ENCODE peak calls at places on chromosome 3, in ten cellular contexts. U is colonic mucosa; Q is fibroblast of pulmonary artery; T is Caco-2; B is HFF-Myc; D is sigmoid colon; N is CD8-positive, alpha-beta T cell; H is GM13977; Z is heart right ventricle; W is A549. P is an unnamed sample.

GRCh38 chr3:17678116-17678741 is 64.2 kb downstream of the TBC1D5 start:
- DNase-seq in W (no peak), Q (peak; percentile 48), T (no peak), N (no peak), B (no peak), H (no peak), D (no peak), U (no peak), Z (no peak), P (no peak)

GRCh38 chr3:119497824-119498187 is 541 bp upstream of the TIMMDC1 start:
- DNase-seq in Z (peak; percentile 16), N (no peak), B (no peak), W (peak; percentile 22), U (peak; percentile 60), T (peak; percentile 31), Q (peak; percentile 13), H (no peak), D (no peak), P (no peak)

GRCh38 chr3:123344941-123345594 is 103.8 kb downstream of the ADCY5 start:
- DNase-seq in B (no peak), W (no peak), N (no peak), Z (no peak), D (peak; percentile 49), T (no peak), H (no peak), U (no peak), Q (no peak), P (peak; percentile 6)

GRCh38 chr3:127711021-127711420 is 38.3 kb downstream of the ABTB1 start:
- DNase-seq in Z (no peak), W (no peak), T (peak; percentile 12), Q (no peak), B (no peak), N (no peak), D (peak; percentile 47), U (no peak), H (no peak), P (peak; percentile 30)

GRCh38 chr3:161914703-161915102 is 418.1 kb downstream of the OTOL1 start:
- DNase-seq in N (no peak), D (peak; percentile 69), H (no peak), T (peak; percentile 50), Q (peak; percentile 77), U (peak; percentile 19), B (peak; percentile 42), Z (peak; percentile 15), W (no peak), P (no peak)

GRCh38 chr3:53083496-53083895 is 37.6 kb upstream of the SFMBT1 start:
- DNase-seq in B (peak; percentile 69), D (peak; percentile 73), Z (peak; percentile 65), U (no peak), H (no peak), Q (peak; percentile 57), W (no peak), N (no peak), T (no peak), P (no peak)

GRCh38 chr3:149134560-149134959 is 5.1 kb downstream of the HPS3 start:
- DNase-seq in B (no peak), Q (peak; percentile 20), Z (no peak), W (no peak), T (no peak), H (no peak), U (no peak), D (no peak), N (no peak), P (no peak)

GRCh38 chr3:43180027-43180426 is 74.1 kb upstream of the POMGNT2 start:
- DNase-seq in N (peak; percentile 27), H (peak; percentile 19), B (peak; percentile 77), T (no peak), Q (peak; percentile 94), D (no peak), W (no peak), Z (peak; percentile 32), U (peak; percentile 61), P (peak; percentile 71)

GRCh38 chr3:34361921-34362320 is 563.5 kb downstream of the PDCD6IP start:
- DNase-seq in N (no peak), H (peak; percentile 28), W (no peak), D (no peak), U (no peak), B (no peak), Z (no peak), T (no peak), Q (no peak), P (peak; percentile 73)

GRCh38 chr3:59374812-59375211 is 325.0 kb upstream of the CFAP20DC start:
- DNase-seq in N (no peak), T (no peak), H (peak; percentile 48), U (no peak), D (no peak), Q (no peak), Z (no peak), W (no peak), B (no peak), P (no peak)

GRCh38 chr3:140972833-140973232 is 31.2 kb downstream of the SLC25A36 start:
- DNase-seq in Q (peak; percentile 35), W (no peak), H (peak; percentile 6), T (no peak), U (no peak), Z (no peak), N (no peak), D (no peak), B (no peak), P (no peak)
- TF ChIP-seq CTCF in Q (peak; percentile 44), W (peak; percentile 47), H (peak; percentile 22), T (peak; percentile 36), U (no peak), Z (no peak), N (peak; percentile 22), D (no peak), B (no peak), P (peak; percentile 37)

GRCh38 chr3:185989511-185989910 is 51.7 kb upstream of the TRA2B start:
- DNase-seq in T (no peak), D (no peak), H (no peak), N (no peak), U (no peak), W (no peak), Z (no peak), B (no peak), Q (no peak), P (no peak)

GRCh38 chr3:185986201-185986600 is 48.4 kb upstream of the TRA2B start:
- DNase-seq in H (no peak), N (no peak), B (no peak), U (no peak), T (no peak), D (no peak), Z (no peak), W (peak; percentile 44), Q (no peak), P (no peak)

GRCh38 chr3:185988080-185988815 is 50.4 kb upstream of the TRA2B start:
- DNase-seq in Q (no peak), U (no peak), H (no peak), W (no peak), N (no peak), D (no peak), Z (no peak), B (no peak), T (no peak), P (no peak)

GRCh38 chr3:185992801-185993467 is 55.1 kb upstream of the TRA2B start:
- DNase-seq in H (no peak), D (no peak), N (no peak), Z (no peak), B (no peak), U (no peak), W (no peak), Q (no peak), T (no peak), P (no peak)

DNA sequence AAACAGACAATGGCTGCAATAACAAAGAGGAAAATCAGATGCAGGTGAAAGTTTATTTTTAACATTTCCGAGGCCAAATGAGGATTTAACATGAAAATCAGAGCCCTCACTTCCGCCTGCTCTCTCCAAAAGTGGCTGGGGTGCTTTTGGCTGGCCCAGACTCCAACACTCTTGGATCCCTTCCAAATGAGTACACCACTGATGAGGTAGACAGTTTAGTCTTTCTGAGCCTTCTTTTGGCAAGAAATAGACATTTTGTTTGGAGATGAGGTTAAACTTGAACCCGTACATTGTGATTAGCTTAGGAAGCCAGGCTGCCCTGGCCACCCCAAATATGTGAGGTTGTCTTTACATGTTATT is 51.0 kb upstream of the TRA2B start:
- DNase-seq in H (no peak), Z (no peak), D (no peak), B (no peak), W (no peak), U (no peak), Q (no peak), N (no peak), T (no peak), P (no peak)
- TF ChIP-seq CTCF in H (no peak), Z (no peak), D (no peak), B (no peak), W (no peak), U (no peak), Q (no peak), N (no peak), T (no peak), P (no peak)

DNA sequence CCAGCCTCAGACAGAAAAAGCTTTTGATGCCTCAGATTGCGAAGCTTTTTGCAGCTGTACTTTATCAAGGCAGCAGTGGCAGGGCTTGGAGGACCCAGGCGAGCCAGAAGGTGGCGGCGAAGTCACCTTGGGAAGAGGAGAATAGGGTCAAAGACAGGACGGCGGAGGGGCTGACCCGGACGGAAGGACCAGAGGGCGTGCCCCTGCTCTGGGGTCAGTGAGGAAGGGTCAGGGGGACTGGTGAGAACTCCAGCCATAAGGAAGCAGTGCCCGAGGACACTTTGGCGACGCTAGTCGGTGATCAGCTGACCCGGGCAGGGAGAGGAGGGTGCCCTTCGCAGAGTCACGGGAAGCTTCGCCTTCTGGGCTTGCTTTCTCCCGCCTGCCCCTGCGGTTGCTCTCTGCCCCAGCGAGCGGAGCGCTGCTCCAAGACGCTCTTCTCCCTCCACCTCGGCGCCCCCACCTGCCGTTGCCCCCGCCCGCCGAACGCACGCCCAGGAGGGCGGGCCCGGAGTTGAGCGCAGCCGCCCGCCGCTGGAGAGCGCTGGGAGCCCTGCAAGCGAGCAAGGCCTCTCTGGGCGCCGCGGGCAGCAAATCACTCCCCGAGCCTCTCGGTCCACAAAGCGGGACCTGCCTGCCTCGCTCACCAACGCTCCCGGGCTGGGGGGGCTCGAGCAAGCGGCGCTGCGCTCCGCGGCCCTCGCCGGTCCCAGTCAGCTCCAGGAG is 1.4 kb downstream of the CADPS start:
- DNase-seq in D (no peak), W (peak; percentile 10), H (peak; percentile 18), Z (peak; percentile 52), Q (no peak), T (peak; percentile 61), B (no peak), N (no peak), U (peak; percentile 67), P (no peak)
- TF ChIP-seq CTCF in D (no peak), W (peak; percentile 21), H (peak; percentile 10), Z (no peak), Q (no peak), T (peak; percentile 44), B (peak; percentile 11), N (no peak), U (no peak), P (no peak)

DNA sequence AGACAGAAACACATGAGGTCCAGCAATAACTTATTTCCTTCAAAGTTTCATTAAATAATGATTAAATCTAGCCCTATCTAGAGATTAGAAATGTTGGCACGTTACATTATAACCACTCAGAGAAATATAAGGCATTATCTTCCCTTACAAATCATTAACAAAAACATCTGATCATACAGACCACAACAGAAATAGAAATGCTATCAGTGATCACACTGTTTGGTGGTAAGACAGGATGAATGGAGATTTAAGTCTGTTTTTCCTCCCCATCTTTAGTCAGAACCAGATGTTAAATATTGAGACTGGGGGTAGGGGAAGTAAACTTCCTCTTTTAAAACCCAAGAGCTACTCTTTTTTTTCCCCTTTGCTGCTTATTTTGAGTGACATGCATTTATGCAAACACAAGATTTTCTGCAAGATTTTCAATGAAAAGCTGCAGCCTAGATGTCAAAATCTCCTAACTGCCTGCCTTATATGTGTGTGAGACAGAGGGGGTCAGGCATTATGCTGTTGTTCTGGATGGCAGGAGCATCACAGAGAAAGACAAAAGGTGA is 70.4 kb downstream of the CBLB start:
- DNase-seq in W (no peak), Z (no peak), B (no peak), N (no peak), D (no peak), U (no peak), H (peak; percentile 39), Q (no peak), T (no peak), P (no peak)
- TF ChIP-seq CTCF in W (no peak), Z (no peak), B (no peak), N (no peak), D (no peak), U (no peak), H (no peak), Q (no peak), T (no peak), P (no peak)

P was measured in CD14-positive monocyte.